ENCODE peak calls at places on chromosomes 13 and 19, in six cellular contexts. V, L, F, O, X and P are unnamed samples.

GRCh38 chr13:104008075-104008474 is 941.9 kb upstream of the SLC10A2 start:
- DNase-seq in V (no peak), L (no peak), F (no peak), O (no peak), X (no peak), P (no peak)

GRCh38 chr19:29526730-29527499 is 1.1 kb downstream of the VSTM2B start:
- DNase-seq in V (no peak), L (peak), F (no peak), O (no peak), X (no peak), P (no peak)

GRCh38 chr13:99662678-99663077 is 161.4 kb downstream of the TM9SF2 start:
- DNase-seq in V (no peak), L (no peak), F (no peak), O (no peak), X (no peak), P (no peak)

GRCh38 chr19:22545751-22546150 is 88.4 kb upstream of the ZNF492 start:
- DNase-seq in V (peak), L (no peak), F (peak), O (peak), X (no peak), P (peak)

GRCh38 chr13:51324714-51325440 is 14.6 kb upstream of the SERPINE3 start:
- DNase-seq in V (no peak), L (no peak), F (no peak), O (no peak), X (no peak), P (no peak)

GRCh38 chr19:3982701-3983541 is 2.3 kb downstream of the EEF2 start:
- DNase-seq in V (no peak), L (peak), F (peak), O (no peak), X (no peak), P (no peak)

GRCh38 chr19:46618670-46619231 is 6.1 kb downstream of the PTGIR start:
- DNase-seq in V (no peak), L (no peak), F (no peak), O (no peak), X (peak), P (no peak)

GRCh38 chr13:27004389-27004788 is 167.2 kb downstream of the USP12 start:
- DNase-seq in V (no peak), L (no peak), F (no peak), O (no peak), X (no peak), P (no peak)

GRCh38 chr19:18254546-18255500 is 19.4 kb downstream of the IQCN start:
- DNase-seq in V (no peak), L (no peak), F (peak), O (no peak), X (peak), P (no peak)

GRCh38 chr13:40564342-40564997 is 102.0 kb downstream of the FOXO1 start:
- DNase-seq in V (no peak), L (no peak), F (no peak), O (no peak), X (no peak), P (no peak)

GRCh38 chr19:7863971-7864718 is 10.0 kb downstream of the PRR36 start:
- DNase-seq in V (no peak), L (no peak), F (peak), O (no peak), X (no peak), P (no peak)

GRCh38 chr19:7860902-7861618 is 13.1 kb downstream of the PRR36 start:
- DNase-seq in V (no peak), L (peak), F (peak), O (no peak), X (no peak), P (no peak)

GRCh38 chr19:7861619-7862412 is 12.4 kb downstream of the PRR36 start:
- DNase-seq in V (no peak), L (no peak), F (no peak), O (no peak), X (no peak), P (no peak)

GRCh38 chr19:7863157-7863970 is 10.8 kb downstream of the PRR36 start:
- DNase-seq in V (no peak), L (no peak), F (peak), O (no peak), X (no peak), P (no peak)

DNA sequence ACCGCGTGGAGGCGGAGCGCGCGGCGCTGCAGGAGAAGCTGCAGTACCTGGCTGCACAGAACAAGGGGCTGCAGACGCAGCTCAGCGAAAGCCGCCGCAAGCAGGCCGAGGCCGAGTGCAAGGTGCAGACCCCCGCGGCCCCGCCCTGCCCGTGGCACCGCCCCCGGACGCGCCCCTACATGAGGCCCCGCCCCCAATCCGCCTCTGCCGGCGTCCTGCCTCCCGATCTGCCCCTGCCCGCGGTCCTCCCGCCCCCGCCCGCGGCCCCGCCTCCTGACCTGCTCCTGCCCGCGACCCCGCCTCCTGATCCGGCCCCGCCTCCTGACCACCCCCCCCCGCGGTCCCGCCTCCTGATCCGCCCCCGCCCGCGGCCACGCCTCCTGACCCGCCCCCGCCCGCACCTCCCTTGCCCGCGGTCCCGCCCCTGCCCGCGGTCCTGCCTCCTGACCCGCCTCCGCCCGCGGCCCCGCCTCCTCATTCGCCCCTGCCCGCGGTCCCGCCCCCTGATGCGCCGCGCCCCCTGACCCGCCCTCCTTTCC is 11.7 kb downstream of the PRR36 start:
- DNase-seq in V (no peak), L (peak), F (peak), O (peak), X (peak), P (peak)
- TF ChIP-seq POLR2A in V (no peak), L (no peak), F (no peak), O (no peak), X (no peak), P (no peak)

GRCh38 chr19:2039959-2040646 is 10.9 kb downstream of the MKNK2 start:
- DNase-seq in V (no peak), L (no peak), F (peak), O (no peak), X (no peak), P (no peak)
- TF ChIP-seq POLR2A in V (no peak), L (no peak), F (no peak), O (no peak), X (no peak), P (no peak)

GRCh38 chr19:50301607-50301971 is 27.6 kb downstream of the KCNC3 start:
- DNase-seq in V (no peak), L (no peak), F (no peak), O (no peak), X (no peak), P (no peak)

GRCh38 chr19:50300051-50300450 is 29.1 kb downstream of the KCNC3 start:
- DNase-seq in V (no peak), L (no peak), F (no peak), O (no peak), X (no peak), P (no peak)

GRCh38 chr19:50303558-50303957 is 25.6 kb downstream of the KCNC3 start:
- DNase-seq in V (no peak), L (no peak), F (no peak), O (no peak), X (no peak), P (no peak)

DNA sequence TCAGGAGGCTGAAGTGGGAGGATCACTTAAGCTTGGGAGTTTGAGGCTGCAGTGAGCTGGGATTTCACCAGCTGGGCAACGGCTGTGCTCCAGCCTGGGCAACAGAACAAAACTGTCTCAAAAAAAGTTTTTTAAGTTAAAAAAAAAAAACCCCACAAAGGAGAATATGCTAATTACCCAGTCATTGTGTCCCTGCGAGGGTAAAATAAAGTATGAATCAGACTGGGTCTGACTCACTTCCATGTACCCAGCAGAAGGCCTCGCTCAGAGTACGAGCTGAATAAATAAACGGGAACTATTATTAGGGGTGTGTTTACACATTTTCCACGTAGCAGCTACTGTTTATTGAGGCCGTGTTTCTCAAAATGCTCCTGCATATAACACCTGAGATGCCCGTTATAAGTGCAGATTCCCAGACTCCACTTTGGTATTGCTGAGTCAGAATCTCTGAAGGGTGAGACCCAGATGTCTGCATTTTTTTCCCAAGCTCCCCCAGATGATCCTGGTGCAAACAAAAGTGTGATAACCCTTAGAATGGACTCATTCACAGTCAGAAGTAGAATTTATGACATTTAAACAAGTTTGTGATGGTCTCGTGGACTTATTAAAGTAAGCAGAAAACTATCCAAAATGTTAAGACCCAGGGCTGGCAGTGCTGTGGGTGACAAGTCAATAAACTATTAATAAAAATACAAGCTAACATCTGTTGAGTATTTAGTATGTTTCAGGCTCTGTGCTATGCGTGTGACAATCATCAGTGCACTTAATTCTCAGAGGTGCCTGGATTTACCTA is 28.2 kb downstream of the KCNC3 start:
- DNase-seq in V (peak), L (no peak), F (no peak), O (peak), X (no peak), P (no peak)
- TF ChIP-seq POLR2A in V (no peak), L (no peak), F (no peak), O (no peak), X (no peak), P (no peak)

DNA sequence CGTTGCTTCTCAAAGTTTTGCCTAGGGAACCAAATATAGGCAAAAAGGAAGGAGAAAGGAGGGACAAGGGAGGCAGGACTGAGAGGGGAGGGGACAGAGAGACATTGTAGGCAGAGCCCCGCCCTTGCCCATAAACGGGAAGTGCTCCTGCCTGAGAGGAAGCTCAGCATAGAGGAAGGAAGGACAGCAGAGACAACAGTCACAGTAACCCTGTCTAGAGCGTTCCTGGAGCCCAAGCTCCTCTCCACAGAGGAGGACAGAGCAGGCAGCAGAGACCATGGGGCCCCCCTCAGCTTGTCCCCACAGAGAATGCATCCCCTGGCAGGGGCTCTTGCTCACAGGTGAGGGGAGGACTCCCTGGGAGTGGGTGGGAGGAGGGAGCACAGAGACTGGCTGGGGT is at the start of gene CEACAM21:
- DNase-seq in V (no peak), L (peak), F (no peak), O (no peak), X (peak), P (no peak)
- TF ChIP-seq POLR2A in V (no peak), L (no peak), F (no peak), O (no peak), X (no peak), P (no peak)

DNA sequence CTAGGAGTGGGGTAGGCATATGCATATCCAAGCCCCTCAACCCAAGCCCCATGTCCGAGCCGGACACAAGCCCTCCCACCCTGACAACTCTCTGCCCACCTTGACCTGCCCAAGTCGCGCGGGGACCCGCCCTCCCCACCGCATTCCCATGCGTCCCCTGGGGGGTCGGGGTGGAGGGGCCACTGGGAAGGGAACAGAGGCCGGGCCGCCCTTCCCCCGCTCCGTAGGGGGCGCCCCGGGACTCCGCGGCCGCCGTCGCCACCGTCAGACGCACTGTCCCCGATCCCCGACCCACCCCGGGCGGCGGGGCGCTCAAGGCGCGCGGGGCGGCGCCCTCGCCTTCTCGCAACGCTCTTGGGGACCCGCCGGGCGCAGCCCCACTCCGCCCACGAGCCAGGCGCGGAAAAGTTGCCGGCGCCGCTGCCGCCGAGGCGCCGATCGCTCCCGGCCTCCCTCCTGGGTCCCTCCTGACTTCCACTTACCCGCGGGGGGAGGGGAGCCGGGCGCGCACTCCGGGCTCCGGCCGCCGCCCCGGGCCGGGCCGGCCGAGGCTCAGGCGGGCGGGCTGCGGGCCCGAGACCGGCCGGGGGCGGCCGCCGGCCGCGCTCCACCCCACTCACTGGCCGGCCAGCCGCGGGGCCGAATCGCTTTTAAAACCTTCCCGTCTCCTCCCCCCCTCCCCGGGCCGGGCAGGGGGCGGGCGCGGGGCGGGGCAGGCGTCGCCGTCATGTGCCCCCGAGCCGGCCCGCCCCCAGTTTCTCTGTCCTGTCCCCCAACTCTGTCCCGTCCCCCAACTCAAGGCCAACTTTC is 34.4 kb upstream of the NANOS3 start:
- DNase-seq in V (no peak), L (peak), F (peak), O (no peak), X (peak), P (peak)
- TF ChIP-seq POLR2A in V (peak), L (no peak), F (peak), O (peak), X (peak), P (peak)

DNA sequence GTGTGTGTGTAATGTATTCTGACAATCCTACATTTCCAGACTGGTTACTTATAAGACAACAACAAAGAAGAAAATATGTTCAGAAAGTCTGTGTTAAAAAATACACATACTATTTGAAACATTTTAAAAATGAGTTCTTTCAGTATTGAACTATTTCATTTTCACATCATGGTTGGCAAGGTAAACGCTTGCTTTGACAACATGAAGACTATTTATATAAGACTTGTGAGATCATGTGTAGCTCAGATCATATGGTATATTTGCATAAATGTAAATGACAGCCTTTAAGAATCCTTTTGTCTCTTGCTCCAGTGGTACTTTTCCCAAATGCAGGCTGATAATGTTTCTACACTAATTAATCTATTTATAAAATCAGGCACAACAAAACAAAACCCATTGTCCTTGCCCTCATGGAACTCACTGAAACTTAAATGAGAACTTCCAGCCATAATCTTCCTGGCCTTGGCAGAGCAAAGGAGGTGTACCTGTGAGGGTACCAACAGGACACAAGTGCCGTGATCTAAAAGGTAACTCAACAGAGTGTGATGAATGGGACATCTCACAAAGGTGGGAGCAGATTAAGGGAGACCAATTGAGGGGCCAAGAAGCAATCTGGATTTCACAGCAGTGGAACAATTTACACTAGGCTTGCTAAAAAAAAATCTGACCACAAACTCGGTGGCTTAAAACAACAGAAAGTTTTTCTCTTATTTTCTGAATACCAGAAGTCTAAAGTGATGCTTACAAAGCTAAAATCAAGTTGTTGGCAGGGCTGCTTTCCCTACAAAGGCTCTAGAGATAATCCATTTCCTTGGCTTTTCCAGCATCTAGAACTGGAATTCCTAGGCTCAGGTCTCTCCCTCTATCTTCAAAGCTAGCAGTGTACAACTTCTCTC is 348.9 kb downstream of the TBC1D4 start:
- DNase-seq in V (no peak), L (no peak), F (no peak), O (no peak), X (no peak), P (no peak)
- TF ChIP-seq POLR2A in V (no peak), L (no peak), F (no peak), O (no peak), X (no peak), P (no peak)

GRCh38 chr19:12956446-12957388 is at the start of gene GADD45GIP1:
- DNase-seq in V (peak), L (peak), F (peak), O (peak), X (peak), P (peak)
- TF ChIP-seq POLR2A in V (peak), L (no peak), F (peak), O (peak), X (peak), P (peak)

GRCh38 chr19:33176670-33177416 is 17.3 kb upstream of the LRP3 start:
- DNase-seq in V (peak), L (peak), F (peak), O (peak), X (peak), P (peak)
- TF ChIP-seq POLR2A in V (peak), L (no peak), F (peak), O (peak), X (peak), P (peak)